ENCODE peak calls at places on chromosomes 2 and 18, in eight cellular contexts. U is left ventricle myocardium inferior, C is K562, L is GM12865, G is endothelial cell, Z is esophagus muscularis mucosa, O is heart right ventricle, N is AG09319. P is an unnamed sample.

GRCh38 chr2:206232287-206233035 is 42.0 kb upstream of the ZDBF2 start:
- DNase-seq in C (no peak), L (no peak), Z (no peak), O (no peak), G (no peak), N (no peak), U (no peak), P (no peak)

GRCh38 chr2:113228351-113228750 is 50.4 kb downstream of the PAX8 start:
- DNase-seq in G (no peak), O (no peak), U (no peak), C (no peak), N (no peak), L (no peak), Z (no peak), P (no peak)

GRCh38 chr2:45876611-45877010 is 225.1 kb downstream of the PRKCE start:
- DNase-seq in O (no peak), Z (no peak), G (no peak), C (no peak), L (no peak), U (no peak), N (no peak), P (no peak)

GRCh38 chr2:22458439-22458838 is 926.5 kb upstream of the KLHL29 start:
- DNase-seq in C (no peak), O (no peak), Z (no peak), N (no peak), L (no peak), U (no peak), G (no peak), P (no peak)

GRCh38 chr2:96146151-96146880 is 1.1 kb upstream of the DUSP2 start:
- DNase-seq in C (peak), U (peak), G (no peak), Z (no peak), N (no peak), L (peak), O (peak), P (no peak)

GRCh38 chr2:60152226-60152833 is 401.1 kb downstream of the BCL11A start:
- DNase-seq in N (no peak), Z (no peak), C (peak), O (no peak), U (no peak), G (no peak), L (peak), P (no peak)

GRCh38 chr2:99940963-99941362 is 201.4 kb downstream of the AFF3 start:
- DNase-seq in L (no peak), U (no peak), Z (peak), G (no peak), O (peak), C (no peak), N (no peak), P (no peak)

GRCh38 chr2:165791811-165792454 is 2.1 kb downstream of the GALNT3 start:
- DNase-seq in L (no peak), O (no peak), N (no peak), G (no peak), U (no peak), Z (no peak), C (no peak), P (no peak)

GRCh38 chr2:85111819-85112281 is 21.3 kb upstream of the TCF7L1 start:
- DNase-seq in C (no peak), Z (no peak), U (no peak), G (no peak), L (no peak), O (no peak), N (no peak), P (no peak)

GRCh38 chr2:36478332-36478738 is 119.6 kb downstream of the FEZ2 start:
- DNase-seq in U (no peak), C (no peak), N (no peak), Z (no peak), O (peak), G (no peak), L (no peak), P (no peak)

GRCh38 chr2:147100406-147101035 is 744.3 kb upstream of the ACVR2A start:
- DNase-seq in Z (no peak), U (no peak), O (no peak), N (peak), L (no peak), C (no peak), G (no peak), P (no peak)

GRCh38 chr2:14902953-14903352 is 270.4 kb downstream of the LRATD1 start:
- DNase-seq in G (no peak), O (no peak), C (no peak), L (no peak), N (no peak), Z (no peak), U (no peak), P (no peak)

GRCh38 chr2:14907014-14907612 is 274.6 kb downstream of the LRATD1 start:
- DNase-seq in Z (no peak), C (peak), G (no peak), N (no peak), U (no peak), L (peak), O (no peak), P (no peak)

GRCh38 chr2:14905571-14905970 is 273.1 kb downstream of the LRATD1 start:
- DNase-seq in U (no peak), Z (no peak), O (no peak), G (no peak), L (no peak), N (no peak), C (no peak), P (no peak)

GRCh38 chr2:14901740-14902139 is 269.2 kb downstream of the LRATD1 start:
- DNase-seq in L (no peak), C (peak), G (no peak), U (no peak), N (no peak), O (no peak), Z (no peak), P (no peak)

DNA sequence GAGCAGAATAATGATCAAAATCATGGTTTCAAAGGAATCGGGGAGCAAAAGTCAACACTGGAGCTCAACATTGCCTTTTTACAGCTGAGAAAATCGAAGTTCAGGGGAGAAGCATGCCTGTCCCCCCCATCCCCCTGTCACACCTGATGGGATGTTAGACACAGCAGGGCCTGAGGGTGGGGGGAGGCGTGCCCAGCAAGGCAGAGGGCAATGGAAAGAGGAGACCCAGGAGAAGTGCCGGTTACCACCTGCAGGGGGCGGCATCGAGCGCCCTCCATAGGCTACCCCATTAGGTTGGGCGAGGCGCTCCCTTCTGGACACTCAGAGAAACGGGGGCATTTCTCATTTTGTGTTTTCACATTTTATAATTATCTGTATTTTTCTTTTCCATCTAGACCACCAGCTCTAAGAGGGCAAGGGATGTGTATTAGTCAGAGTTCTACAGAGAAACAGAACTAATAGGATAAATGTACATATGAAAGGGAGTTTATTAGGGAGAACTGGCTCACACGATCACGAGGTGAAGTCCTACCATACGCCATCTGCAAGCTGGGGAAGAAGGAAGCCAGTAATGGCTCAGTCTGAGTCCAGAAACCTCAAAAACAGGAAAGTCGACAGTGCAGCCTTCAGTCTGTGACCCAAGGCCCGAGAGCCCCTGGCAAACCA is 271.3 kb downstream of the LRATD1 start:
- DNase-seq in N (no peak), U (no peak), O (no peak), G (peak), C (peak), Z (no peak), L (peak), P (no peak)
- TF ChIP-seq CTCF in N (peak), U (peak), O (peak), G (peak), C (peak), Z (no peak), L (peak), P (peak)

DNA sequence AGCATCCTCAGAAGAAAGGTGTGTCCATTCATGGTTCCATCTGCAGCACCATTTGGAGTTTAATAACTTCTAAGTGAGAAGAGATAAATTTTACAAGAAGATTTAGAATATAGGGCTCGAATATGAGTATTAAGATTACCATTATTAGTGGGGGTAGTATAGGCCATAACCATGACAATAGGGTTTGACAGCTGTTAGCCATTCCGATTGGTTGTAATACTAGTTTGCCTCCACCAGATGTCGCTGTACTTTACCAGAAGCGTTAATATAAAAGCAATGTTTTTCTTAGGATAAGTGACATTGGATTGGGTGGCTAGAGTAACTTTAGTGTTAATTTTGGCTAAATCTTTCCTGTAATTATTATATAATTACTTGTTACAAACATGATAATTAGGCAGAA is 107.5 kb upstream of the SRD5A2 start:
- DNase-seq in G (no peak), O (no peak), L (peak), C (peak), N (no peak), Z (no peak), U (no peak), P (no peak)
- TF ChIP-seq CTCF in G (peak), O (peak), L (peak), C (peak), N (peak), Z (no peak), U (peak), P (peak)

DNA sequence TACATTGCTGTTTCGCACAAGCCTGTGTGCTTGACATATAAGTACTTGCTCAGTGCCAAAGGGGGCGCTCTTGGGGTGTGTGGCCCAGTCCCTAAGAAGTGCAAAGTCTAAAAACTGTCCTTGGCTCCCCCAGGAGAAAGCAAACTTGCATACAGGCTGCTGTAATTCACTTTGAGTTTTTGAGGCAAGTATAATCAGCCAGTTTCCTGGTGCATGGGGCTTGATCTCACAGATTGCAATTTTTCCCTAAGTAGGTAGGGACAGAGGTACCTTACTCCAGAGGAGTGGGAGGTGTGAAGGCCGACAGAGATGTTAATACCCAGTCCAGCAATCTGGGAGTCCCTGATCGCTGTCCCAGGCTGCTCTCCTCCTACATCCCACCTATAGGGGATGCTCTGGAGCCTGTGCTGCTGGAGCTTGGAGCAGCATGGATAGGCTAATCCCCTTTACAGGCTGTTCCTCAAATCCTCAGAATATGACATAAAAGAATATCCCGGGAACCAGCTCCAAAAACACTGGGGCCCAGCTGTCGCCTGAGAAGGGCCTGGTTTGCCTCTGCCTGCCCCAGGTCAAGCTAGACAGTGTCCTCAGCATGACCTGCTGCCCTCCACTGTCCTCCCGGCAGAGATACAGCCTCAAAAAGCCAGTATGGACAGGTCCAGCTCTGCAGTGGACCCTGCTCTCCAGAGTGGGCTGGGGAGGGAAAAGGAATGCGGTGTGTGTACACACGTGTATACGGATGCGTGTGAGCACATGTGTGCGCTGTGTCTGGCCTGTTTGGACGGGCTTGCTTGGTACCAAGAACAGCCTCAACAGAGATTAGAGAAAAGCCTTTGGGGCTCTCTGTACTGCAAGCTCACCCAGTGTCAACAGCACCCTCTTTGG is 136.6 kb upstream of the HAAO start:
- DNase-seq in U (no peak), G (peak), N (no peak), C (peak), L (peak), Z (no peak), O (no peak), P (no peak)
- TF ChIP-seq CTCF in U (peak), G (peak), N (peak), C (peak), L (peak), Z (peak), O (peak), P (peak)

GRCh38 chr2:208148803-208149202 is 2.8 kb upstream of the CRYGB start:
- DNase-seq in L (no peak), O (no peak), N (no peak), Z (no peak), G (no peak), C (no peak), U (no peak), P (no peak)
- TF ChIP-seq CTCF in L (no peak), O (no peak), N (no peak), Z (no peak), G (peak), C (peak), U (no peak), P (no peak)

DNA sequence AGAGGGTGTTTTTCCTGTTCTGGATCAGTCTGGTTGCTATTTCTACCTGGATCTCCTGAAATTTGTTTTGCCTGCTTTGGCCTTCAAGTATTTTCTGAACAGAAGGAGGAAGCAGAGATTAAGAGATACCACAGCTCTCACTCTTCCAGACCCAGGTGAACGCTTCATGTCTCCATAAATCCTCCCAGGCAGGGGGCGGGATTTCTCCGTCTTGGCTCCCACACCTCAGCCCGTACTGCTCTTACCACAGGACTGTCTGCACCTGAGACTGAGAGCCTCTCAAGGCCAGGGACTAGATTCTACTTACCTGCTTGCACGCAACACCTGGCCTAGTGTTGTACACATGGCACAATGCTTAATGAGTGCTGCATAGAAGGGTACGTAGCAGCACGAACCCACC is 59.9 kb upstream of the LRPPRC start:
- DNase-seq in Z (no peak), U (no peak), O (no peak), L (no peak), N (no peak), C (no peak), G (no peak), P (no peak)
- TF ChIP-seq CTCF in Z (no peak), U (no peak), O (no peak), L (no peak), N (no peak), C (no peak), G (no peak), P (no peak)

GRCh38 chr18:25915907-25916306 is 174.5 kb downstream of the SS18 start:
- DNase-seq in L (no peak), O (no peak), Z (no peak), C (peak), G (no peak), N (no peak), U (no peak), P (no peak)
- TF ChIP-seq CTCF in L (peak), O (no peak), Z (no peak), C (peak), G (peak), N (no peak), U (no peak), P (no peak)